ENCODE peak calls at places on chromosome 6, in ten cellular contexts. C is GM12865, P is BJ, Q is astrocyte of the spinal cord, M is IMR-90, U is progenitor cell of endocrine pancreas, O is ovary, T is fibroblast of the aortic adventitia, I is breast epithelium, J is CD14-positive monocyte. Y is an unnamed sample.

GRCh38 chr6:85078071-85078470 is 313.7 kb upstream of the TBX18 start:
- DNase-seq in U (no peak), M (peak), O (no peak), P (peak), J (no peak), I (no peak), T (peak), Q (peak), C (no peak), Y (no peak)

GRCh38 chr6:170279977-170280688 is 10.7 kb downstream of the DLL1 start:
- DNase-seq in Q (no peak), P (no peak), T (peak), I (no peak), J (peak), M (peak), U (no peak), C (peak), O (peak), Y (no peak)

GRCh38 chr6:30818426-30818841 is 65.9 kb upstream of the DDR1 start:
- DNase-seq in U (no peak), P (peak), J (no peak), T (peak), I (no peak), C (no peak), O (no peak), Q (peak), M (peak), Y (no peak)

GRCh38 chr6:50722829-50723562 is 9.7 kb downstream of the TFAP2D start:
- DNase-seq in M (no peak), O (no peak), C (no peak), T (no peak), P (no peak), J (no peak), U (no peak), Q (no peak), I (no peak), Y (peak)

GRCh38 chr6:157665172-157665571 is 157.9 kb upstream of the SNX9 start:
- DNase-seq in U (no peak), J (no peak), P (no peak), C (no peak), T (no peak), O (no peak), I (no peak), M (no peak), Q (no peak), Y (no peak)

GRCh38 chr6:157638779-157639178 is 184.3 kb upstream of the SNX9 start:
- DNase-seq in O (no peak), C (no peak), I (no peak), U (no peak), P (no peak), Q (no peak), T (no peak), M (no peak), J (no peak), Y (no peak)

GRCh38 chr6:13302291-13302690 is 26.0 kb downstream of the TBC1D7 start:
- DNase-seq in C (no peak), Q (no peak), M (no peak), T (no peak), I (no peak), O (no peak), U (no peak), J (no peak), P (no peak), Y (no peak)

GRCh38 chr6:36419295-36419694 is 23.4 kb downstream of the PXT1 start:
- DNase-seq in C (no peak), T (no peak), P (no peak), O (no peak), M (no peak), Q (no peak), J (no peak), I (no peak), U (no peak), Y (no peak)

GRCh38 chr6:37205189-37205996 is 35.4 kb downstream of the PIM1 start:
- DNase-seq in O (no peak), Q (no peak), T (no peak), C (no peak), P (no peak), U (no peak), I (no peak), J (no peak), M (no peak), Y (no peak)

GRCh38 chr6:90534337-90535025 is 52.4 kb downstream of the MAP3K7 start:
- DNase-seq in O (no peak), J (no peak), Q (no peak), M (no peak), I (no peak), U (no peak), P (no peak), T (no peak), C (no peak), Y (no peak)

GRCh38 chr6:21163110-21163837 is 430.3 kb upstream of the SOX4 start:
- DNase-seq in I (no peak), J (no peak), M (peak), T (peak), C (no peak), O (no peak), Q (peak), P (no peak), U (no peak), Y (no peak)

GRCh38 chr6:112439010-112439409 is 91.9 kb downstream of the RFPL4B start:
- DNase-seq in C (no peak), Q (no peak), I (no peak), T (peak), U (no peak), O (peak), P (no peak), J (no peak), M (no peak), Y (no peak)

GRCh38 chr6:159513074-159513473 is 180.0 kb downstream of the SOD2 start:
- DNase-seq in J (no peak), O (no peak), T (no peak), P (no peak), U (no peak), I (no peak), C (no peak), Q (no peak), M (no peak), Y (no peak)

GRCh38 chr6:146670161-146670560 is 71.4 kb downstream of the ADGB start:
- DNase-seq in I (no peak), Q (peak), C (no peak), J (no peak), T (peak), M (peak), P (no peak), U (no peak), O (no peak), Y (no peak)

GRCh38 chr6:113495521-113495920 is 361.6 kb upstream of the MARCKS start:
- DNase-seq in M (peak), T (peak), J (no peak), U (no peak), I (no peak), C (no peak), Q (peak), O (no peak), P (peak), Y (peak)

GRCh38 chr6:82690283-82690682 is 326.7 kb downstream of the TPBG start:
- DNase-seq in M (no peak), O (no peak), U (no peak), P (no peak), I (no peak), C (no peak), J (no peak), Q (no peak), T (no peak), Y (no peak)

GRCh38 chr6:158861686-158862381 is 42.7 kb upstream of the EZR start:
- DNase-seq in T (no peak), J (no peak), Q (no peak), U (no peak), O (no peak), I (no peak), M (peak), P (no peak), C (no peak), Y (no peak)

GRCh38 chr6:148864941-148865340 is 118.1 kb downstream of the UST start:
- DNase-seq in M (no peak), T (no peak), P (no peak), O (no peak), J (no peak), Q (no peak), U (no peak), C (no peak), I (no peak), Y (no peak)

GRCh38 chr6:51494342-51494741 is 593.1 kb downstream of the PKHD1 start:
- DNase-seq in I (no peak), M (no peak), T (no peak), U (no peak), P (no peak), C (no peak), J (no peak), O (no peak), Q (no peak), Y (no peak)

GRCh38 chr6:44113396-44113795 is 13.9 kb downstream of the MRPL14 start:
- DNase-seq in J (no peak), O (no peak), I (no peak), C (no peak), U (no peak), M (no peak), Q (no peak), P (no peak), T (no peak), Y (no peak)
- TF ChIP-seq CTCF in J (no peak), O (no peak), I (no peak), C (peak), U (peak), M (peak), Q (peak), P (no peak), T (peak), Y (peak)

DNA sequence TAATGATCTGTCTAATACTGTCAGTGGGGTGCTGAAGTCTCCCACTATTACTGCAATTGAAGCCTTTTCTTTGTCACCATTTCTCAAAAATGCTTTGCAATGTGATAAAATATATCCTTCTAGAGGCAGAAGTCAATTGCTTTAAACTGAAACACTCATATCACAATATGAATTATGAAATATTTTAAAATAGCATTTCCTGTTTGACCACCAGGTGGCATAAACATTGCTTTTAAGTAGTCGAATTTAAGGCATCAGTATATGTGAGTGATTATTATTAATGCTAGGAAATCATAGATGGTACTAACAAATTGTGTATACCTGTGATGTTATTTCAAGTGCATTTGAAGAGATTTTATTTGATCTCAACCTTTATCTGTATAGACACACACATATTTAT is 87.5 kb downstream of the MEI4 start:
- DNase-seq in P (no peak), M (peak), C (peak), J (no peak), U (no peak), Q (peak), O (no peak), T (peak), I (no peak), Y (no peak)
- TF ChIP-seq CTCF in P (peak), M (peak), C (peak), J (peak), U (peak), Q (peak), O (no peak), T (peak), I (peak), Y (peak)

DNA sequence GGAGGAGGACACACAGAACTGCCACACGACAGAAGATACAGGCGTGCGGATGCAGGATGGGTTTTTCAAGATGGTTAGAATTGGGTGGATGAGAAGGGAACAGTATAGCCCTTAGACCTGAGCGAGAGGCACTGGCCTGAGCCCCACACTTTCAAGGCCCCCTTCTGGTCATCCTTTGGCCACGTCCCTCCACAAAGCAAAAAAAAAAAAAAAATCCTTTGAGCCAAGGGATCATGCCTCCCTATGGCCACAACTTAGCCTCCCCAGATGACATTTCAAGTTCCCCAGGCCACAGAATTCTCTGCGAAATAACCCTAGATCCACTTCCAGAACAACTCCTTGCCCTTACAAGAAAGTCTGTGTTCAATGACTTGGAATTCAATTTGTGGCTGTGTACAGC is 30.4 kb downstream of the ELOVL2 start:
- DNase-seq in P (no peak), T (no peak), M (no peak), C (no peak), I (no peak), U (no peak), O (no peak), Q (no peak), J (no peak), Y (no peak)
- TF ChIP-seq CTCF in P (no peak), T (no peak), M (no peak), C (no peak), I (no peak), U (no peak), O (no peak), Q (no peak), J (no peak), Y (no peak)

GRCh38 chr6:165676435-165677068 is 13.5 kb upstream of the PDE10A start:
- DNase-seq in O (no peak), Q (peak), J (no peak), U (no peak), P (no peak), T (peak), I (no peak), M (peak), C (no peak), Y (no peak)
- TF ChIP-seq CTCF in O (no peak), Q (peak), J (no peak), U (no peak), P (no peak), T (peak), I (no peak), M (no peak), C (no peak), Y (no peak)

GRCh38 chr6:2259002-2259494 is 13.6 kb upstream of the GMDS start:
- DNase-seq in C (no peak), U (no peak), T (no peak), J (no peak), I (no peak), M (no peak), P (no peak), O (no peak), Q (no peak), Y (no peak)

GRCh38 chr6:2259574-2259973 is 14.2 kb upstream of the GMDS start:
- DNase-seq in Q (no peak), O (no peak), C (no peak), U (no peak), I (no peak), M (no peak), T (no peak), P (no peak), J (no peak), Y (no peak)

GRCh38 chr6:2254747-2255146 is 9.3 kb upstream of the GMDS start:
- DNase-seq in I (no peak), P (no peak), J (no peak), C (no peak), Q (no peak), T (no peak), O (no peak), M (no peak), U (no peak), Y (no peak)

GRCh38 chr6:2258112-2258511 is 12.7 kb upstream of the GMDS start:
- DNase-seq in T (no peak), C (no peak), J (no peak), I (no peak), Q (no peak), U (no peak), O (no peak), M (no peak), P (no peak), Y (no peak)

DNA sequence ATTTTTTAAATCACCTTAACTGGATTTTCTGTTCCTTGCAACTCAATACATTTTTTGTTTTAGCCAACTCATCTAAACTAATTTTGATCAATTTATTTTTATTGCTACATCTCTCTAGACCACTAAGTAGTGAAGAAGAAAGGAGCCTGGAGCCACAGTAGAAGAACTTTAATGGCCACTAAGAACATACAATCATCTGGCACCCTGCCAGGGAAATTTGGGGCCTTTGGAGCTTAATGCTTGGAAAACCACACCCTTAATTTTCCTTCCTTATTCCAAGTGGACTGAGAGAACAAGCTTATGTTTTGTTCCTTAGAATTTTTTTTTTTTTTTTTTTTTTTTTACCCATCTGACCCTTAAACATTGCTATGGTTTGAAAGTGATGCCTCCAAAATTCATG is 12.0 kb upstream of the GMDS start:
- DNase-seq in M (no peak), J (no peak), O (no peak), C (no peak), U (no peak), T (no peak), Q (no peak), I (no peak), P (no peak), Y (no peak)
- TF ChIP-seq CTCF in M (no peak), J (no peak), O (no peak), C (no peak), U (no peak), T (no peak), Q (no peak), I (no peak), P (no peak), Y (no peak)

GRCh38 chr6:138307816-138308727 is 69.6 kb upstream of the SMIM28 start:
- DNase-seq in U (no peak), M (no peak), P (no peak), C (no peak), J (no peak), I (no peak), T (peak), Q (peak), O (no peak), Y (no peak)
- TF ChIP-seq CTCF in U (no peak), M (no peak), P (peak), C (no peak), J (no peak), I (no peak), T (peak), Q (peak), O (no peak), Y (no peak)

GRCh38 chr6:107153061-107153460 is 37.7 kb upstream of the BEND3 start:
- DNase-seq in I (no peak), M (peak), U (no peak), O (no peak), T (no peak), J (no peak), P (peak), C (no peak), Q (peak), Y (no peak)

GRCh38 chr6:107154131-107154906 is 39.0 kb upstream of the BEND3 start:
- DNase-seq in P (no peak), O (no peak), M (no peak), I (no peak), U (peak), Q (peak), T (no peak), C (no peak), J (no peak), Y (peak)

GRCh38 chr6:107152633-107153032 is 37.3 kb upstream of the BEND3 start:
- DNase-seq in P (no peak), O (no peak), C (no peak), U (no peak), I (no peak), M (no peak), T (no peak), J (no peak), Q (no peak), Y (no peak)
- TF ChIP-seq CTCF in P (no peak), O (no peak), C (no peak), U (no peak), I (no peak), M (no peak), T (no peak), J (no peak), Q (no peak), Y (no peak)

DNA sequence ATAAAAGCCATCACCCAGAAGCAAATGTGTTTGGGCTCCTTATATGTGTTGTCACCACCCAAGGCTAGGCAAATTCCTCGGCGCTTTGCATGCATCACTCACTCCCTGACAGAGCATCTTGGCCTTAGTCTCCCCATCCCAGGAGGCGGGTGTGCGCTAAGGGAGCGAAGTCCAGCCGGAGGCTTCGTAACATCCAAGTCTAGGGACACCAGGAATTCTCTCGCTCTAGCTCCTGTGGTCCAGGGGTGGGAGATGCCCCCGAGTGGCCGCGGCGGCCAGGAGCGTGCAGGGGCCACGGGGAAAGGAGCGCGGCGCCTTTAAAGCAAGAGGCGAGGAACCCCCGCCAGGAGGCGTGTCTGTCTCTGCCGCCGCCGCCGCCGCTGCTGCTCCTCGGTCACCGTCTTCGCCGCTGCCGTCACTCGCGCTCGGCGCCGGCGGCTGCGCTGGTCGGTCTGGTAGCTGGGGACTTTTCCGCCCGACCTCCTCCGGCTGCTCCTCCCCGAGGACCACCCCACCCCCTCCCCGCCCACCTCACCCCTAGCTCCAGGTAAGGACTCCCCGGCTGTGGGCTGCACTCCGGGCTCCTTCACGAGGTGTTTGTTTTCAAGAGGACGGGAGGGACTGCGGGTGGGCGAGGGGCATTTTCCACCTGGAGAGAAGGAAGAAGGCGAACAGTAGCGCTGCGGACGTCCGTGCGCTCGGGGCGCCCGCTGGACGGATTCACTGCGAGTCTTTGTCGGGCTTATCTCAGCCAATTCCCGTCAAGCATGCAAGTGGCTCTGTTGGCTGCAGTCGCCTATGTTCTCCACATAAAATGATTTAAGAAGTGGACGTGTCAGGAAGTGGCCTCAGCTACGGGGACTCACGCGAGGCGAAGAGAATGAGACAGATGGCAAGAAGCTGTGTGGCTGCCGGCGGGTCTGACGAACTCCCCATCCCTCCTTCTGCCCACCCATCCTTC is at the start of gene GRIK2:
- DNase-seq in T (no peak), P (no peak), U (peak), J (no peak), I (no peak), M (peak), O (no peak), C (peak), Q (peak), Y (peak)
- TF ChIP-seq CTCF in T (peak), P (peak), U (peak), J (no peak), I (no peak), M (peak), O (no peak), C (no peak), Q (peak), Y (peak)

DNA sequence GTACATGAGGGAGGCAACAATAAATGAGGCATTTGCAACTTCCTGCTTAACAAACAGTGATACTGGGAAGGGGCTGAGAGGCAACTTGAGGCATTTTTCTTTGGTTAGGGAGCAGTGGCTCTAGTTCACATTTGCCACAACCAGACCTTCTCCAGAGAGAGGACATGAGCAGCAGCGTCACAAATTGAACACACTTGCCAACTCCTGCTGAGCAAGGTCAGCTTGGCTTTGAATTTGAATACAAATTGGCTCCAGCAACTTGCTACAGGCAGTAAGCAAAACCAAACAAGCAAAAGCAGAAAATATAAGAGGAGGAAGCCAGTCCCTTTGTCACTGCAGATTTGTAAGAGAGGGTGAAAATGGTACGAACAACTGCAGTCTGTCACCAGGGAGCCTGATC is 378.8 kb downstream of the RNGTT start:
- DNase-seq in P (no peak), I (no peak), M (no peak), C (no peak), Q (no peak), U (no peak), T (no peak), O (no peak), J (no peak), Y (no peak)
- TF ChIP-seq CTCF in P (no peak), I (no peak), M (no peak), C (no peak), Q (no peak), U (no peak), T (no peak), O (no peak), J (no peak), Y (no peak)

Y was measured in endothelial cell.